ENCODE peak calls at places on chromosome 1, in ten cellular contexts. G is spleen, F is mammary epithelial cell, O is MM.1S, N is cardiac muscle cell, R is OCI-LY7, M is bronchial epithelial cell, W is fibroblast of the aortic adventitia, K is body of pancreas, L is fibroblast of lung. U is an unnamed sample.
A peak's percentile ranks its signal among the peaks of the same experiment; 100 is the strongest.

GRCh38 chr1:89310505-89310904 is 37.8 kb upstream of the GBP5 start:
- DNase-seq in W (no peak), N (peak; percentile 45), M (peak; percentile 39), L (peak; percentile 3), F (no peak), K (no peak), O (peak; percentile 66), G (no peak), R (no peak), U (peak; percentile 55)

GRCh38 chr1:244207935-244208244 is 156.8 kb downstream of the ZBTB18 start:
- DNase-seq in N (no peak), L (peak; percentile 45), M (no peak), G (no peak), R (no peak), W (no peak), O (no peak), F (no peak), K (no peak), U (peak; percentile 21)

GRCh38 chr1:202320081-202320405 is 21.7 kb downstream of the UBE2T start:
- DNase-seq in N (no peak), K (no peak), O (no peak), W (no peak), F (no peak), G (no peak), L (no peak), M (no peak), R (no peak), U (no peak)

GRCh38 chr1:27057801-27058647 is 45.4 kb upstream of the TENT5B start:
- DNase-seq in F (no peak), W (peak; percentile 20), O (no peak), M (no peak), G (no peak), K (no peak), L (no peak), N (peak; percentile 25), R (no peak), U (no peak)

GRCh38 chr1:227062306-227062705 is 122.2 kb downstream of the COQ8A start:
- DNase-seq in M (no peak), L (no peak), N (no peak), G (no peak), F (no peak), R (no peak), K (no peak), O (no peak), W (no peak), U (no peak)

GRCh38 chr1:212513586-212513985 is 80.9 kb downstream of the NENF start:
- DNase-seq in G (no peak), O (no peak), W (no peak), L (no peak), K (no peak), F (no peak), R (no peak), N (no peak), M (no peak), U (no peak)

GRCh38 chr1:45172015-45172414 is 34.4 kb downstream of the ZSWIM5 start:
- DNase-seq in R (no peak), N (peak; percentile 50), L (no peak), O (no peak), W (peak; percentile 22), K (peak; percentile 74), M (peak; percentile 88), G (no peak), F (peak; percentile 3), U (peak; percentile 60)

GRCh38 chr1:235022341-235023196 is 106.1 kb downstream of the TOMM20 start:
- DNase-seq in O (no peak), G (peak; percentile 32), L (peak; percentile 73), R (no peak), W (peak; percentile 52), F (no peak), N (peak; percentile 38), M (no peak), K (no peak), U (peak; percentile 42)

GRCh38 chr1:49163041-49163440 is 386.4 kb upstream of the BEND5 start:
- DNase-seq in F (peak; percentile 86), K (no peak), W (no peak), M (peak; percentile 66), R (no peak), O (no peak), L (peak; percentile 90), N (no peak), G (no peak), U (no peak)

GRCh38 chr1:39269791-39270342 is 65.4 kb downstream of the MACF1 start:
- DNase-seq in K (no peak), M (no peak), W (peak; percentile 76), O (peak; percentile 87), L (no peak), G (no peak), R (peak; percentile 93), F (peak; percentile 55), N (peak; percentile 77), U (peak; percentile 77)
- H3K4me3 ChIP-seq in K (no peak overlapping the region), M (no peak overlapping the region), W (peak overlapping the region; percentile 60), O (peak overlapping the region; percentile 69), L (peak overlapping the region; percentile 49), G (no peak overlapping the region), R (peak overlapping the region; percentile 40), F (no peak overlapping the region), N (no peak overlapping the region), U (no peak overlapping the region)

GRCh38 chr1:91884459-91885290 is 1.3 kb downstream of the TGFBR3 start:
- DNase-seq in M (peak; percentile 15), F (no peak), N (peak; percentile 29), G (peak; percentile 78), K (peak; percentile 28), W (peak; percentile 48), O (no peak), L (no peak), R (no peak), U (no peak)

GRCh38 chr1:91883470-91883869 is 2.5 kb downstream of the TGFBR3 start:
- DNase-seq in M (peak; percentile 47), R (peak; percentile 12), F (no peak), O (peak; percentile 45), G (no peak), N (peak; percentile 61), L (no peak), K (no peak), W (peak; percentile 69), U (peak; percentile 66)

GRCh38 chr1:91885331-91885715 is 628 bp downstream of the TGFBR3 start:
- DNase-seq in O (peak; percentile 27), F (no peak), M (no peak), R (no peak), K (peak; percentile 23), N (no peak), W (no peak), L (no peak), G (peak; percentile 87), U (peak; percentile 31)

GRCh38 chr1:91889717-91890459 is 3.9 kb upstream of the TGFBR3 start:
- DNase-seq in M (peak; percentile 95), F (peak; percentile 63), G (no peak), W (peak; percentile 66), K (peak; percentile 27), R (no peak), O (no peak), L (peak; percentile 53), N (peak; percentile 22), U (peak; percentile 57)

DNA sequence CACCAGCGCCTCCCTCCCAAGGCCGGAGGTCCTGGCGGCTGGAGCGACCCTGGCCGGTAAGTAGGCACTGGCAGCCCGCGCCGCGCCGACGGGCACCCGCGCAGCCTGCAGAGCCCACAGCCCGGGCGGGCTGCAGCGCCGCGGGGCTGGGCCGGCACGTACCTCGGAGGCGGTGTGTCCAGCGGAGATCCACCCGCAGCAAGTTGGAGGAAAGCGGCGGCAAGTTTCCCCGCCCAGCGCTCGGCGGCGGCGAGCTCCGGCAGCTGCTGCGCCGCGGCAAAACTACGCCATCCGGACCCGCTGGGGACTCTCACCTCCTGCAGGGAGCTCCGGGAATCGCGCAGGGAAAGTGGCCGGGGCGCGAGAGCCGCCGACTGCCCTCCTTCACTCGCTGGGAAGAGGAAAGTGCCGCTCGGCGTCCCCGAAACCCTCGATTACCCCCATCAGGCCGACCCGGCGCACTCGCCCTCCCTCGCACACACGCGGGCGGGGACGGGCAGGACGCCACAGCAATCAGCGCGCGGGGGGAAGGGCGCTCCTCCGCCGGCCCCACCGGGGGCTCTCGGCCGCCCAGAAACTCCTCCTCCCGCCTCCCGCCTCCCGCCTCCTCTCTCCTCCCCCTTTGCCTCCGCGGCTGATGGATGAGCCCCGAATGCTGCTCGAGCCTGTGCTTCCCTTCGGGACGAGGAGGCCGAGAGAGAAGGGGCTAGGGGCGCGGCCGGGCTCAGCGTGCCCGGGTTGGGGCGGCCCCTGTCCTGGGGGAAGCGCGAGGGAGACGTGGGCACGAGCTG is at the start of gene TGFBR3:
- DNase-seq in F (peak; percentile 62), O (peak; percentile 79), L (peak; percentile 90), M (peak; percentile 47), W (peak; percentile 94), K (peak; percentile 93), G (peak; percentile 93), N (peak; percentile 98), R (no peak), U (peak; percentile 98)
- TF ChIP-seq CTCF in F (peak; percentile 64), O (peak; percentile 30), L (peak; percentile 47), M (peak; percentile 71), W (peak; percentile 70), K (peak; percentile 73), G (peak; percentile 46), N (peak; percentile 56), R (no peak), U (peak; percentile 56)

DNA sequence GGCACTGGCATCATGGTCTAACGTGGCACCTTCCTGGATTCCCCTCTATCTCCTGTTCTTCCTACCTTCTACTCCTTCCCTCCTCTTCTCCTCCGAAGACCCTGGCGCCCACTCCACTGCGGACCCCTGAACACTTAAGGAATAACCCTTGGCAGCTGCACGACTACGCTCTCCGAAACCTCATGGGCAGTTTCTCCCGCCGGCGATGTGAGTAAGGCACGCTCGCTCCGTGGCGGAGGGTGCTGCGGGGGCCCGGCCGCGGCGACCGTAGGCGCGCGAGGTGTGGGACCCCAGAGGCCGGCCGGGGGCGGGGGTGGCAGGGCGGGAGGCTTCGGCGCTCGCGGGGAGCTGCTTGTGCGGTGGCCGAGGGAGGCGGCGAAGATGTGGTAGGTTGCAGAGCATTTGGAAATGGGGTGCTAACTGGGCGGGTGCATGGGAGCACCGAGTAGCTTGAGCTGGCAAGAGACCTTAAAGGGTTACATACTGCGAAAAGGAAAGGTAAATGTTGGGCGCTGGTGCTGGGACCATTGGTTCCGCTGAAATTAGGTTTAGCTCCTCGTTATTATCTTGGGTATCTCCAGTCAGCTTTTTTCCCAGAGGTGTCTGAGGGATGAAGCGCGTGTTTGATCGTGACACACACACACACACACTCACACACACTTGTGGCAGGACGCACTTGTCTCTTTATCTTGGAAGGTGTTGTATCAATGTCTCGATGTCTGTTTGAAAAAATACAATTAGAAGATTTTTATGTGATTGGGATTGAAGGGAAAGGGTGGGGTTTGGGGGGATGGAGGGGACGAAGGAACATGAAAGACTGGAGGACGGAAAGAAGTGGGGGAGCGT is 936 bp downstream of the LRRC7 start:
- DNase-seq in M (no peak), O (no peak), N (peak; percentile 3), G (no peak), L (peak; percentile 1), W (no peak), F (peak; percentile 7), K (no peak), R (no peak), U (no peak)
- H3K4me3 ChIP-seq in M (peak overlapping the region; percentile 17), O (peak overlapping the region; percentile 75), N (peak overlapping the region; percentile 41), G (peak overlapping the region; percentile 34), L (peak overlapping the region; percentile 49), W (peak overlapping the region; percentile 18), F (peak overlapping the region; percentile 58), K (peak overlapping the region; percentile 7), R (no peak overlapping the region), U (peak overlapping the region; percentile 26)

DNA sequence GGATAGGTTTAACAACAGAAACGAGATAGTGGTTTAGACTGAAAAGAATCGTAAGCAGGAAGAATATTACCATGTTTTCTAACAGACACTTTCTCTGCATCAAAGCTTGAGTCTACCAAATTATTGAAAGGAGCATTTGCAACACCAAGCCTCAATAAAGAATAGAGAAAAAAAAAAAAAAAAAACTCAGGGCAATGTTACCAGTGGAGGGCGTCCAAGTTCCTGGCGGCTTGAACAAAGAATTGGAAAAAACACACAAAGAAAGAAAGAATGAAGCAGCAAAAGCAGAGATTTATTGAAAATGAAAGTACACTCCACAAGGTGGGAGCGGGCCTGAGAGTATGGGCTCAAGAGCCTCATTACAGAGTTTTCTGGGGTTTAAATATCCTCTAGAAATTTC is 686.5 kb upstream of the ADGRL2 start:
- DNase-seq in L (no peak), F (no peak), W (peak; percentile 16), G (no peak), R (no peak), O (no peak), N (no peak), M (no peak), K (no peak), U (no peak)
- TF ChIP-seq CTCF in L (no peak), F (no peak), W (no peak), G (no peak), R (no peak), O (peak; percentile 4), N (no peak), M (no peak), K (no peak), U (no peak)

U was measured in cardiac fibroblast.